ENCODE peak calls at places on chromosomes 13 and 19, in nine cellular contexts. One of them, this sample, is unnamed.

GRCh38 chr19:45098521-45099464 is 5.8 kb downstream of the PPP1R37 start:
- DNase-seq in kidney epithelial cell: no peak
- DNase-seq in stimulated activated naive CD8-positive, alpha-beta T cell treated with anti-CD3 and anti-CD28 coated beads, Interleukin-15, Interleukin-2, amounts not matched to agents 100 U/mL and 50 U/mL, for 24 hours: no peak
- DNase-seq in SJCRH30: no peak
- DNase-seq in BE2C: peak
- DNase-seq in IMR-90: peak
- DNase-seq in head of caudate nucleus: peak
- DNase-seq in activated CD4-positive, alpha-beta T cell treated with anti-CD3 and anti-CD28 coated beads, Interleukin-2, amount 50 U/mL, for 24 hours: no peak
- DNase-seq in T-helper 17 cell: no peak
- DNase-seq in this sample: peak

GRCh38 chr19:15181394-15181793 is 19.4 kb downstream of the NOTCH3 start:
- DNase-seq in SJCRH30: no peak
- DNase-seq in activated CD4-positive, alpha-beta T cell treated with anti-CD3 and anti-CD28 coated beads, Interleukin-2, amount 50 U/mL, for 24 hours: no peak
- DNase-seq in T-helper 17 cell: no peak
- DNase-seq in stimulated activated naive CD8-positive, alpha-beta T cell treated with anti-CD3 and anti-CD28 coated beads, Interleukin-15, Interleukin-2, amounts not matched to agents 100 U/mL and 50 U/mL, for 24 hours: no peak
- DNase-seq in head of caudate nucleus: no peak
- DNase-seq in kidney epithelial cell: no peak
- DNase-seq in BE2C: no peak
- DNase-seq in IMR-90: no peak
- DNase-seq in this sample: no peak

GRCh38 chr19:45168767-45169351 is 8.1 kb upstream of the NKPD1 start:
- DNase-seq in SJCRH30: no peak
- DNase-seq in IMR-90: no peak
- DNase-seq in T-helper 17 cell: no peak
- DNase-seq in kidney epithelial cell: no peak
- DNase-seq in stimulated activated naive CD8-positive, alpha-beta T cell treated with anti-CD3 and anti-CD28 coated beads, Interleukin-15, Interleukin-2, amounts not matched to agents 100 U/mL and 50 U/mL, for 24 hours: no peak
- DNase-seq in head of caudate nucleus: no peak
- DNase-seq in BE2C: no peak
- DNase-seq in activated CD4-positive, alpha-beta T cell treated with anti-CD3 and anti-CD28 coated beads, Interleukin-2, amount 50 U/mL, for 24 hours: no peak
- DNase-seq in this sample: no peak

GRCh38 chr19:6402834-6403608 is 10.1 kb upstream of the GTF2F1 start:
- DNase-seq in BE2C: no peak
- DNase-seq in activated CD4-positive, alpha-beta T cell treated with anti-CD3 and anti-CD28 coated beads, Interleukin-2, amount 50 U/mL, for 24 hours: no peak
- DNase-seq in SJCRH30: no peak
- DNase-seq in stimulated activated naive CD8-positive, alpha-beta T cell treated with anti-CD3 and anti-CD28 coated beads, Interleukin-15, Interleukin-2, amounts not matched to agents 100 U/mL and 50 U/mL, for 24 hours: no peak
- DNase-seq in head of caudate nucleus: peak
- DNase-seq in IMR-90: peak
- DNase-seq in T-helper 17 cell: no peak
- DNase-seq in kidney epithelial cell: peak
- DNase-seq in this sample: peak

GRCh38 chr13:100176781-100177389 is 88.0 kb downstream of the PCCA start:
- DNase-seq in head of caudate nucleus: no peak
- DNase-seq in T-helper 17 cell: no peak
- DNase-seq in BE2C: peak
- DNase-seq in activated CD4-positive, alpha-beta T cell treated with anti-CD3 and anti-CD28 coated beads, Interleukin-2, amount 50 U/mL, for 24 hours: no peak
- DNase-seq in stimulated activated naive CD8-positive, alpha-beta T cell treated with anti-CD3 and anti-CD28 coated beads, Interleukin-15, Interleukin-2, amounts not matched to agents 100 U/mL and 50 U/mL, for 24 hours: no peak
- DNase-seq in kidney epithelial cell: no peak
- DNase-seq in IMR-90: peak
- DNase-seq in SJCRH30: peak
- DNase-seq in this sample: no peak

GRCh38 chr13:108227651-108228272 is 9.6 kb downstream of the ABHD13 start:
- DNase-seq in T-helper 17 cell: no peak
- DNase-seq in SJCRH30: no peak
- DNase-seq in stimulated activated naive CD8-positive, alpha-beta T cell treated with anti-CD3 and anti-CD28 coated beads, Interleukin-15, Interleukin-2, amounts not matched to agents 100 U/mL and 50 U/mL, for 24 hours: peak
- DNase-seq in IMR-90: peak
- DNase-seq in activated CD4-positive, alpha-beta T cell treated with anti-CD3 and anti-CD28 coated beads, Interleukin-2, amount 50 U/mL, for 24 hours: no peak
- DNase-seq in head of caudate nucleus: no peak
- DNase-seq in BE2C: peak
- DNase-seq in kidney epithelial cell: no peak
- DNase-seq in this sample: no peak

GRCh38 chr13:50319603-50320296 is 304.5 kb downstream of the KCNRG start:
- DNase-seq in T-helper 17 cell: no peak
- DNase-seq in activated CD4-positive, alpha-beta T cell treated with anti-CD3 and anti-CD28 coated beads, Interleukin-2, amount 50 U/mL, for 24 hours: no peak
- DNase-seq in stimulated activated naive CD8-positive, alpha-beta T cell treated with anti-CD3 and anti-CD28 coated beads, Interleukin-15, Interleukin-2, amounts not matched to agents 100 U/mL and 50 U/mL, for 24 hours: no peak
- DNase-seq in BE2C: no peak
- DNase-seq in kidney epithelial cell: no peak
- DNase-seq in head of caudate nucleus: no peak
- DNase-seq in IMR-90: peak
- DNase-seq in SJCRH30: no peak
- DNase-seq in this sample: no peak

GRCh38 chr19:912181-913079 is 589 bp downstream of the R3HDM4 start:
- DNase-seq in SJCRH30: peak
- DNase-seq in activated CD4-positive, alpha-beta T cell treated with anti-CD3 and anti-CD28 coated beads, Interleukin-2, amount 50 U/mL, for 24 hours: no peak
- DNase-seq in stimulated activated naive CD8-positive, alpha-beta T cell treated with anti-CD3 and anti-CD28 coated beads, Interleukin-15, Interleukin-2, amounts not matched to agents 100 U/mL and 50 U/mL, for 24 hours: peak
- DNase-seq in BE2C: no peak
- DNase-seq in head of caudate nucleus: no peak
- DNase-seq in T-helper 17 cell: peak
- DNase-seq in IMR-90: no peak
- DNase-seq in kidney epithelial cell: no peak
- DNase-seq in this sample: no peak

GRCh38 chr13:44971656-44972595 is 17.3 kb downstream of the NUFIP1 start:
- DNase-seq in stimulated activated naive CD8-positive, alpha-beta T cell treated with anti-CD3 and anti-CD28 coated beads, Interleukin-15, Interleukin-2, amounts not matched to agents 100 U/mL and 50 U/mL, for 24 hours: no peak
- DNase-seq in T-helper 17 cell: no peak
- DNase-seq in SJCRH30: no peak
- DNase-seq in IMR-90: peak
- DNase-seq in kidney epithelial cell: no peak
- DNase-seq in head of caudate nucleus: peak
- DNase-seq in activated CD4-positive, alpha-beta T cell treated with anti-CD3 and anti-CD28 coated beads, Interleukin-2, amount 50 U/mL, for 24 hours: no peak
- DNase-seq in BE2C: no peak
- DNase-seq in this sample: no peak

GRCh38 chr19:11203194-11204075 is 6.1 kb upstream of the KANK2 start:
- DNase-seq in T-helper 17 cell: no peak
- DNase-seq in stimulated activated naive CD8-positive, alpha-beta T cell treated with anti-CD3 and anti-CD28 coated beads, Interleukin-15, Interleukin-2, amounts not matched to agents 100 U/mL and 50 U/mL, for 24 hours: peak
- DNase-seq in IMR-90: peak
- DNase-seq in kidney epithelial cell: no peak
- DNase-seq in activated CD4-positive, alpha-beta T cell treated with anti-CD3 and anti-CD28 coated beads, Interleukin-2, amount 50 U/mL, for 24 hours: peak
- DNase-seq in SJCRH30: peak
- DNase-seq in BE2C: peak
- DNase-seq in head of caudate nucleus: peak
- DNase-seq in this sample: peak

GRCh38 chr13:62551588-62551987 is 1135.9 kb upstream of the PCDH20 start:
- DNase-seq in IMR-90: no peak
- DNase-seq in T-helper 17 cell: no peak
- DNase-seq in SJCRH30: no peak
- DNase-seq in BE2C: no peak
- DNase-seq in stimulated activated naive CD8-positive, alpha-beta T cell treated with anti-CD3 and anti-CD28 coated beads, Interleukin-15, Interleukin-2, amounts not matched to agents 100 U/mL and 50 U/mL, for 24 hours: no peak
- DNase-seq in kidney epithelial cell: no peak
- DNase-seq in head of caudate nucleus: no peak
- DNase-seq in activated CD4-positive, alpha-beta T cell treated with anti-CD3 and anti-CD28 coated beads, Interleukin-2, amount 50 U/mL, for 24 hours: no peak
- DNase-seq in this sample: no peak

GRCh38 chr13:113493315-113493951 is 2.9 kb upstream of the DCUN1D2 start:
- DNase-seq in kidney epithelial cell: peak
- DNase-seq in SJCRH30: no peak
- DNase-seq in IMR-90: peak
- DNase-seq in T-helper 17 cell: no peak
- DNase-seq in head of caudate nucleus: no peak
- DNase-seq in activated CD4-positive, alpha-beta T cell treated with anti-CD3 and anti-CD28 coated beads, Interleukin-2, amount 50 U/mL, for 24 hours: no peak
- DNase-seq in stimulated activated naive CD8-positive, alpha-beta T cell treated with anti-CD3 and anti-CD28 coated beads, Interleukin-15, Interleukin-2, amounts not matched to agents 100 U/mL and 50 U/mL, for 24 hours: no peak
- DNase-seq in BE2C: no peak
- DNase-seq in this sample: no peak

GRCh38 chr13:23391752-23392151 is 41.8 kb downstream of the SACS start:
- DNase-seq in SJCRH30: no peak
- DNase-seq in IMR-90: peak
- DNase-seq in kidney epithelial cell: no peak
- DNase-seq in stimulated activated naive CD8-positive, alpha-beta T cell treated with anti-CD3 and anti-CD28 coated beads, Interleukin-15, Interleukin-2, amounts not matched to agents 100 U/mL and 50 U/mL, for 24 hours: no peak
- DNase-seq in BE2C: no peak
- DNase-seq in activated CD4-positive, alpha-beta T cell treated with anti-CD3 and anti-CD28 coated beads, Interleukin-2, amount 50 U/mL, for 24 hours: no peak
- DNase-seq in head of caudate nucleus: no peak
- DNase-seq in T-helper 17 cell: no peak
- DNase-seq in this sample: no peak

GRCh38 chr19:41205995-41206394 is 13.0 kb downstream of the CYP2S1 start:
- DNase-seq in stimulated activated naive CD8-positive, alpha-beta T cell treated with anti-CD3 and anti-CD28 coated beads, Interleukin-15, Interleukin-2, amounts not matched to agents 100 U/mL and 50 U/mL, for 24 hours: no peak
- DNase-seq in kidney epithelial cell: no peak
- DNase-seq in BE2C: no peak
- DNase-seq in IMR-90: no peak
- DNase-seq in T-helper 17 cell: no peak
- DNase-seq in activated CD4-positive, alpha-beta T cell treated with anti-CD3 and anti-CD28 coated beads, Interleukin-2, amount 50 U/mL, for 24 hours: no peak
- DNase-seq in SJCRH30: no peak
- DNase-seq in head of caudate nucleus: no peak
- DNase-seq in this sample: no peak

GRCh38 chr13:106513608-106514007 is 21.9 kb downstream of the EFNB2 start:
- DNase-seq in IMR-90: no peak
- DNase-seq in head of caudate nucleus: no peak
- DNase-seq in SJCRH30: no peak
- DNase-seq in BE2C: no peak
- DNase-seq in kidney epithelial cell: no peak
- DNase-seq in stimulated activated naive CD8-positive, alpha-beta T cell treated with anti-CD3 and anti-CD28 coated beads, Interleukin-15, Interleukin-2, amounts not matched to agents 100 U/mL and 50 U/mL, for 24 hours: no peak
- DNase-seq in activated CD4-positive, alpha-beta T cell treated with anti-CD3 and anti-CD28 coated beads, Interleukin-2, amount 50 U/mL, for 24 hours: no peak
- DNase-seq in T-helper 17 cell: no peak
- DNase-seq in this sample: no peak

GRCh38 chr19:45999653-46000121 is 4.4 kb downstream of the CCDC61 start:
- DNase-seq in kidney epithelial cell: no peak
- DNase-seq in activated CD4-positive, alpha-beta T cell treated with anti-CD3 and anti-CD28 coated beads, Interleukin-2, amount 50 U/mL, for 24 hours: no peak
- DNase-seq in head of caudate nucleus: peak
- DNase-seq in T-helper 17 cell: no peak
- DNase-seq in SJCRH30: no peak
- DNase-seq in IMR-90: peak
- DNase-seq in stimulated activated naive CD8-positive, alpha-beta T cell treated with anti-CD3 and anti-CD28 coated beads, Interleukin-15, Interleukin-2, amounts not matched to agents 100 U/mL and 50 U/mL, for 24 hours: peak
- DNase-seq in BE2C: peak
- DNase-seq in this sample: peak

GRCh38 chr13:64756621-64757020 is 2473.5 kb downstream of the PCDH9 start:
- DNase-seq in activated CD4-positive, alpha-beta T cell treated with anti-CD3 and anti-CD28 coated beads, Interleukin-2, amount 50 U/mL, for 24 hours: no peak
- DNase-seq in kidney epithelial cell: no peak
- DNase-seq in stimulated activated naive CD8-positive, alpha-beta T cell treated with anti-CD3 and anti-CD28 coated beads, Interleukin-15, Interleukin-2, amounts not matched to agents 100 U/mL and 50 U/mL, for 24 hours: no peak
- DNase-seq in T-helper 17 cell: no peak
- DNase-seq in head of caudate nucleus: no peak
- DNase-seq in BE2C: no peak
- DNase-seq in IMR-90: no peak
- DNase-seq in SJCRH30: no peak
- DNase-seq in this sample: no peak

GRCh38 chr19:18672606-18673337 is 10.7 kb upstream of the CRTC1 start:
- DNase-seq in IMR-90: peak
- DNase-seq in activated CD4-positive, alpha-beta T cell treated with anti-CD3 and anti-CD28 coated beads, Interleukin-2, amount 50 U/mL, for 24 hours: no peak
- DNase-seq in SJCRH30: no peak
- DNase-seq in stimulated activated naive CD8-positive, alpha-beta T cell treated with anti-CD3 and anti-CD28 coated beads, Interleukin-15, Interleukin-2, amounts not matched to agents 100 U/mL and 50 U/mL, for 24 hours: no peak
- DNase-seq in kidney epithelial cell: no peak
- DNase-seq in head of caudate nucleus: no peak
- DNase-seq in T-helper 17 cell: no peak
- DNase-seq in BE2C: no peak
- DNase-seq in this sample: no peak

GRCh38 chr13:33751151-33751550 is 66.8 kb upstream of the RFC3 start:
- DNase-seq in kidney epithelial cell: no peak
- DNase-seq in head of caudate nucleus: no peak
- DNase-seq in stimulated activated naive CD8-positive, alpha-beta T cell treated with anti-CD3 and anti-CD28 coated beads, Interleukin-15, Interleukin-2, amounts not matched to agents 100 U/mL and 50 U/mL, for 24 hours: no peak
- DNase-seq in T-helper 17 cell: no peak
- DNase-seq in activated CD4-positive, alpha-beta T cell treated with anti-CD3 and anti-CD28 coated beads, Interleukin-2, amount 50 U/mL, for 24 hours: no peak
- DNase-seq in BE2C: no peak
- DNase-seq in SJCRH30: no peak
- DNase-seq in IMR-90: peak
- DNase-seq in this sample: no peak

GRCh38 chr13:51619614-51620013 is 35.4 kb downstream of the WDFY2 start:
- DNase-seq in activated CD4-positive, alpha-beta T cell treated with anti-CD3 and anti-CD28 coated beads, Interleukin-2, amount 50 U/mL, for 24 hours: no peak
- DNase-seq in stimulated activated naive CD8-positive, alpha-beta T cell treated with anti-CD3 and anti-CD28 coated beads, Interleukin-15, Interleukin-2, amounts not matched to agents 100 U/mL and 50 U/mL, for 24 hours: peak
- DNase-seq in kidney epithelial cell: no peak
- DNase-seq in T-helper 17 cell: no peak
- DNase-seq in head of caudate nucleus: no peak
- DNase-seq in BE2C: no peak
- DNase-seq in SJCRH30: peak
- DNase-seq in IMR-90: peak
- DNase-seq in this sample: no peak

GRCh38 chr13:81382236-81382635 is 1041.3 kb upstream of the SPRY2 start:
- DNase-seq in SJCRH30: no peak
- DNase-seq in T-helper 17 cell: no peak
- DNase-seq in stimulated activated naive CD8-positive, alpha-beta T cell treated with anti-CD3 and anti-CD28 coated beads, Interleukin-15, Interleukin-2, amounts not matched to agents 100 U/mL and 50 U/mL, for 24 hours: no peak
- DNase-seq in IMR-90: no peak
- DNase-seq in head of caudate nucleus: no peak
- DNase-seq in BE2C: no peak
- DNase-seq in activated CD4-positive, alpha-beta T cell treated with anti-CD3 and anti-CD28 coated beads, Interleukin-2, amount 50 U/mL, for 24 hours: no peak
- DNase-seq in kidney epithelial cell: no peak
- DNase-seq in this sample: no peak

GRCh38 chr19:40960780-40961179 is 30.3 kb upstream of the CYP2B6 start:
- DNase-seq in IMR-90: no peak
- DNase-seq in head of caudate nucleus: no peak
- DNase-seq in BE2C: no peak
- DNase-seq in stimulated activated naive CD8-positive, alpha-beta T cell treated with anti-CD3 and anti-CD28 coated beads, Interleukin-15, Interleukin-2, amounts not matched to agents 100 U/mL and 50 U/mL, for 24 hours: no peak
- DNase-seq in kidney epithelial cell: no peak
- DNase-seq in activated CD4-positive, alpha-beta T cell treated with anti-CD3 and anti-CD28 coated beads, Interleukin-2, amount 50 U/mL, for 24 hours: no peak
- DNase-seq in SJCRH30: no peak
- DNase-seq in T-helper 17 cell: no peak
- DNase-seq in this sample: no peak

GRCh38 chr13:94209110-94209509 is 270.4 kb downstream of the DCT start:
- DNase-seq in stimulated activated naive CD8-positive, alpha-beta T cell treated with anti-CD3 and anti-CD28 coated beads, Interleukin-15, Interleukin-2, amounts not matched to agents 100 U/mL and 50 U/mL, for 24 hours: no peak
- DNase-seq in IMR-90: no peak
- DNase-seq in activated CD4-positive, alpha-beta T cell treated with anti-CD3 and anti-CD28 coated beads, Interleukin-2, amount 50 U/mL, for 24 hours: no peak
- DNase-seq in BE2C: no peak
- DNase-seq in kidney epithelial cell: no peak
- DNase-seq in SJCRH30: no peak
- DNase-seq in T-helper 17 cell: no peak
- DNase-seq in head of caudate nucleus: no peak
- DNase-seq in this sample: no peak

GRCh38 chr19:18651738-18652137 is 14.9 kb downstream of the KLHL26 start:
- DNase-seq in BE2C: no peak
- DNase-seq in kidney epithelial cell: no peak
- DNase-seq in stimulated activated naive CD8-positive, alpha-beta T cell treated with anti-CD3 and anti-CD28 coated beads, Interleukin-15, Interleukin-2, amounts not matched to agents 100 U/mL and 50 U/mL, for 24 hours: no peak
- DNase-seq in head of caudate nucleus: no peak
- DNase-seq in T-helper 17 cell: no peak
- DNase-seq in activated CD4-positive, alpha-beta T cell treated with anti-CD3 and anti-CD28 coated beads, Interleukin-2, amount 50 U/mL, for 24 hours: no peak
- DNase-seq in SJCRH30: no peak
- DNase-seq in IMR-90: no peak
- DNase-seq in this sample: no peak

GRCh38 chr13:32783067-32783466 is 196.8 kb downstream of the PDS5B start:
- DNase-seq in BE2C: no peak
- DNase-seq in IMR-90: peak
- DNase-seq in stimulated activated naive CD8-positive, alpha-beta T cell treated with anti-CD3 and anti-CD28 coated beads, Interleukin-15, Interleukin-2, amounts not matched to agents 100 U/mL and 50 U/mL, for 24 hours: no peak
- DNase-seq in head of caudate nucleus: no peak
- DNase-seq in SJCRH30: no peak
- DNase-seq in T-helper 17 cell: no peak
- DNase-seq in activated CD4-positive, alpha-beta T cell treated with anti-CD3 and anti-CD28 coated beads, Interleukin-2, amount 50 U/mL, for 24 hours: no peak
- DNase-seq in kidney epithelial cell: peak
- DNase-seq in this sample: no peak

GRCh38 chr13:30421093-30422055 is 919 bp upstream of the UBE2L5 start:
- DNase-seq in activated CD4-positive, alpha-beta T cell treated with anti-CD3 and anti-CD28 coated beads, Interleukin-2, amount 50 U/mL, for 24 hours: no peak
- DNase-seq in IMR-90: peak
- DNase-seq in head of caudate nucleus: peak
- DNase-seq in T-helper 17 cell: peak
- DNase-seq in kidney epithelial cell: no peak
- DNase-seq in stimulated activated naive CD8-positive, alpha-beta T cell treated with anti-CD3 and anti-CD28 coated beads, Interleukin-15, Interleukin-2, amounts not matched to agents 100 U/mL and 50 U/mL, for 24 hours: peak
- DNase-seq in SJCRH30: peak
- DNase-seq in BE2C: peak
- DNase-seq in this sample: peak

GRCh38 chr19:18290250-18291018 is 9.0 kb upstream of the JUND start:
- DNase-seq in T-helper 17 cell: peak
- DNase-seq in kidney epithelial cell: no peak
- DNase-seq in IMR-90: peak
- DNase-seq in BE2C: no peak
- DNase-seq in SJCRH30: peak
- DNase-seq in activated CD4-positive, alpha-beta T cell treated with anti-CD3 and anti-CD28 coated beads, Interleukin-2, amount 50 U/mL, for 24 hours: peak
- DNase-seq in head of caudate nucleus: no peak
- DNase-seq in stimulated activated naive CD8-positive, alpha-beta T cell treated with anti-CD3 and anti-CD28 coated beads, Interleukin-15, Interleukin-2, amounts not matched to agents 100 U/mL and 50 U/mL, for 24 hours: peak
- DNase-seq in this sample: no peak

GRCh38 chr13:105773887-105774538 is 761.4 kb downstream of the EFNB2 start:
- DNase-seq in BE2C: peak
- DNase-seq in IMR-90: peak
- DNase-seq in head of caudate nucleus: no peak
- DNase-seq in SJCRH30: no peak
- DNase-seq in activated CD4-positive, alpha-beta T cell treated with anti-CD3 and anti-CD28 coated beads, Interleukin-2, amount 50 U/mL, for 24 hours: no peak
- DNase-seq in kidney epithelial cell: peak
- DNase-seq in stimulated activated naive CD8-positive, alpha-beta T cell treated with anti-CD3 and anti-CD28 coated beads, Interleukin-15, Interleukin-2, amounts not matched to agents 100 U/mL and 50 U/mL, for 24 hours: no peak
- DNase-seq in T-helper 17 cell: no peak
- DNase-seq in this sample: no peak

GRCh38 chr19:10086904-10087256 is 763 bp downstream of the SHFL start:
- DNase-seq in stimulated activated naive CD8-positive, alpha-beta T cell treated with anti-CD3 and anti-CD28 coated beads, Interleukin-15, Interleukin-2, amounts not matched to agents 100 U/mL and 50 U/mL, for 24 hours: peak
- DNase-seq in IMR-90: no peak
- DNase-seq in head of caudate nucleus: no peak
- DNase-seq in SJCRH30: no peak
- DNase-seq in kidney epithelial cell: no peak
- DNase-seq in T-helper 17 cell: peak
- DNase-seq in activated CD4-positive, alpha-beta T cell treated with anti-CD3 and anti-CD28 coated beads, Interleukin-2, amount 50 U/mL, for 24 hours: no peak
- DNase-seq in BE2C: no peak
- DNase-seq in this sample: no peak

This sample was measured in testis.